ENCODE peak calls at places on chromosomes 12 and 14, in five cellular contexts. One of them, this sample, is unnamed.

GRCh38 chr12:46071769-46072624 is 81.6 kb upstream of the SCAF11 start:
- DNase-seq in AG09319: peak; percentile 16
- DNase-seq in GM10248: peak; percentile 68
- DNase-seq in astrocyte of the spinal cord: peak; percentile 64
- DNase-seq in HFFc6: peak; percentile 71
- DNase-seq in this sample: peak; percentile 73

GRCh38 chr12:105330283-105330937 is at the start of gene C12orf75:
- DNase-seq in astrocyte of the spinal cord: peak; percentile 77
- DNase-seq in GM10248: peak; percentile 94
- DNase-seq in AG09319: no peak
- DNase-seq in HFFc6: peak; percentile 78
- DNase-seq in this sample: peak; percentile 92

GRCh38 chr12:77995436-77996167 is 164.9 kb downstream of the NAV3 start:
- DNase-seq in GM10248: peak; percentile 28
- DNase-seq in AG09319: no peak
- DNase-seq in astrocyte of the spinal cord: peak; percentile 91
- DNase-seq in HFFc6: peak; percentile 83
- DNase-seq in this sample: no peak

GRCh38 chr12:12903642-12904609 is 12.6 kb downstream of the GPRC5A start:
- DNase-seq in GM10248: no peak
- DNase-seq in HFFc6: no peak
- DNase-seq in AG09319: no peak
- DNase-seq in astrocyte of the spinal cord: no peak
- DNase-seq in this sample: no peak

GRCh38 chr14:69093551-69094421 is 59.1 kb downstream of the DCAF5 start:
- DNase-seq in GM10248: no peak
- DNase-seq in HFFc6: peak; percentile 30
- DNase-seq in astrocyte of the spinal cord: peak; percentile 78
- DNase-seq in AG09319: no peak
- DNase-seq in this sample: no peak

GRCh38 chr12:94172973-94173372 is 24.6 kb downstream of the PLXNC1 start:
- DNase-seq in GM10248: no peak
- DNase-seq in AG09319: peak; percentile 83
- DNase-seq in HFFc6: peak; percentile 96
- DNase-seq in astrocyte of the spinal cord: peak; percentile 92
- DNase-seq in this sample: no peak

GRCh38 chr12:75816892-75817291 is 214.7 kb downstream of the PHLDA1 start:
- DNase-seq in AG09319: no peak
- DNase-seq in astrocyte of the spinal cord: peak; percentile 60
- DNase-seq in HFFc6: peak; percentile 87
- DNase-seq in GM10248: no peak
- DNase-seq in this sample: no peak

GRCh38 chr12:49969027-49969426 is 3.7 kb upstream of the AQP6 start:
- DNase-seq in HFFc6: no peak
- DNase-seq in astrocyte of the spinal cord: no peak
- DNase-seq in AG09319: no peak
- DNase-seq in GM10248: no peak
- DNase-seq in this sample: no peak

GRCh38 chr12:45010051-45010450 is 40.8 kb downstream of the DBX2 start:
- DNase-seq in HFFc6: no peak
- DNase-seq in AG09319: no peak
- DNase-seq in GM10248: no peak
- DNase-seq in astrocyte of the spinal cord: no peak
- DNase-seq in this sample: no peak

GRCh38 chr14:23118506-23119361 is at the start of gene CEBPE:
- DNase-seq in HFFc6: no peak
- DNase-seq in astrocyte of the spinal cord: no peak
- DNase-seq in GM10248: no peak
- DNase-seq in AG09319: no peak
- DNase-seq in this sample: no peak

GRCh38 chr12:54246011-54246641 is 33.8 kb downstream of the CBX5 start:
- DNase-seq in AG09319: no peak
- DNase-seq in astrocyte of the spinal cord: no peak
- DNase-seq in HFFc6: no peak
- DNase-seq in GM10248: no peak
- DNase-seq in this sample: no peak

GRCh38 chr12:2052861-2053674 is at the start of gene CACNA1C:
- DNase-seq in HFFc6: peak; percentile 49
- DNase-seq in GM10248: peak; percentile 35
- DNase-seq in astrocyte of the spinal cord: peak; percentile 52
- DNase-seq in AG09319: peak; percentile 34
- DNase-seq in this sample: peak; percentile 45
- TF ChIP-seq CTCF in HFFc6: peak; percentile 51
- TF ChIP-seq CTCF in GM10248: no peak
- TF ChIP-seq CTCF in astrocyte of the spinal cord: peak; percentile 35
- TF ChIP-seq CTCF in AG09319: peak; percentile 29
- TF ChIP-seq CTCF in this sample: no peak

DNA sequence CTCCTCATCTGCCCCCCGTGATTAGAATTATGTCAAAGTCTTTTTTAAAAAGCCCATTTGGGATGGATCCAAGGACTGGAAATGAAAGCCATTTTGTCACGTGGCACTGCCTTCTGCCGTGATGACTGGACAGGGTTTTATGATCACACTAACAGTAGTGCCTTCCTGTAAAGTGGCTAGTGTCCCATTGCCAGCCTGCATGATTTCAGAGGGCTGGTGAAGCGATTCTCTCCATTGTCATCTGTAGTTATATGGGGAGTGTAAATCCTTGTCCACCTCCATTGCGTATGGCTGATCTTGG is 37.6 kb downstream of the CFAP251 start:
- DNase-seq in GM10248: no peak
- DNase-seq in astrocyte of the spinal cord: no peak
- DNase-seq in HFFc6: no peak
- DNase-seq in AG09319: no peak
- DNase-seq in this sample: no peak
- TF ChIP-seq CTCF in GM10248: no peak
- TF ChIP-seq CTCF in astrocyte of the spinal cord: no peak
- TF ChIP-seq CTCF in HFFc6: peak; percentile 52
- TF ChIP-seq CTCF in AG09319: no peak
- TF ChIP-seq CTCF in this sample: no peak

GRCh38 chr14:75229923-75230792 is 48.5 kb upstream of the FOS start:
- DNase-seq in GM10248: peak; percentile 43
- DNase-seq in AG09319: no peak
- DNase-seq in astrocyte of the spinal cord: peak; percentile 10
- DNase-seq in HFFc6: peak; percentile 24
- DNase-seq in this sample: peak; percentile 79
- TF ChIP-seq CTCF in GM10248: no peak
- TF ChIP-seq CTCF in AG09319: no peak
- TF ChIP-seq CTCF in astrocyte of the spinal cord: no peak
- TF ChIP-seq CTCF in HFFc6: peak; percentile 62
- TF ChIP-seq CTCF in this sample: no peak

DNA sequence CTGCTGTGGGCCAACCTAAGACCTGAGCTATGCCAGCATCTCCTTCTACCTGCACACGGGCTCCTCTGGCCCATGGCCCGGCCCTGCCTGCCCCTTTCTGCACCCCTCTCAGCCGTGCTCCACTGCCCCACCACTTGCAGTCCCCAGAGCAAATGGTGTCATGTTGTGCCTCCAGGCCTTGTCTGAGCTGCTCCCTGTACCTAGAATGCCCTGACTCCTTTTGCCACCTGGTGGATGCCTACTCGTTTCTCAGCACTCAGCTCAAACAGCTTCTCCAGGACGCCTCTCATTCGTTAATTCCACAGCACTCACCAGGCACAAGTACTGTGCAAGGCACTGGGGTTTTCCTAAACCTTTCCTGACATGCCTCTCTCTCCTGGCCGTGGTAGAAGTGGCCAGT is 63.2 kb upstream of the PNMA1 start:
- DNase-seq in HFFc6: no peak
- DNase-seq in astrocyte of the spinal cord: no peak
- DNase-seq in AG09319: no peak
- DNase-seq in GM10248: no peak
- DNase-seq in this sample: no peak
- TF ChIP-seq CTCF in HFFc6: no peak
- TF ChIP-seq CTCF in astrocyte of the spinal cord: no peak
- TF ChIP-seq CTCF in AG09319: no peak
- TF ChIP-seq CTCF in GM10248: no peak
- TF ChIP-seq CTCF in this sample: no peak

DNA sequence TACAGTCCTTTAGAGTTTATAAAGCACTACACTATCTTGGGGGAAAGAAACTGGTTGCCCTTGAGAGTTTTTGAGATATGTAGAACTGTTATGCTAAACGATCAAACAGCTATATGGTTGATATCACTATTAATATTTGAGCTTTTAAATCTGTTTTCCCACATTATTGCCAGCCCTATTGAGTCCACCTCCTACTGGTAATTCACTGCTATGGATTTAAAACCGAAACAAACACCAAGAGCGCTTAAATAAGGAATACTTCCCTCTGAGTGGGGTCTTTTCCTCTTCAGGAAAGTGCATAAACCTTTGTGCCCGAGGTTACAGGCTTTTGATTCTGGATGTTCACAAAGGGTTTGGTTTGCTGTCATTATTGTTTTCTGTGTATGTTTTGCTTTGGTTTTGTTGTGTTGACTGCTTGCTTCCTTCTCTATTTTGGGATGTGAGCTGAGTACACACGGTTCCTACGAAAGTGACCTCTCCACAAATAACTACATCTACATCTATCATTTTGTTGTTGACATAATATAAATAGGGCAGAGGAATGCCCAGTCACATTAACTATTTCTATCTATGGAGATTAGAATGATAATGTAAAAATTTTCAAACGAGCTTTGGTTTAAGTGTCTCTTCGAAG is 44.8 kb downstream of the LGR5 start:
- DNase-seq in GM10248: no peak
- DNase-seq in astrocyte of the spinal cord: no peak
- DNase-seq in AG09319: no peak
- DNase-seq in HFFc6: no peak
- DNase-seq in this sample: no peak
- TF ChIP-seq CTCF in GM10248: no peak
- TF ChIP-seq CTCF in astrocyte of the spinal cord: no peak
- TF ChIP-seq CTCF in AG09319: no peak
- TF ChIP-seq CTCF in HFFc6: no peak
- TF ChIP-seq CTCF in this sample: no peak

DNA sequence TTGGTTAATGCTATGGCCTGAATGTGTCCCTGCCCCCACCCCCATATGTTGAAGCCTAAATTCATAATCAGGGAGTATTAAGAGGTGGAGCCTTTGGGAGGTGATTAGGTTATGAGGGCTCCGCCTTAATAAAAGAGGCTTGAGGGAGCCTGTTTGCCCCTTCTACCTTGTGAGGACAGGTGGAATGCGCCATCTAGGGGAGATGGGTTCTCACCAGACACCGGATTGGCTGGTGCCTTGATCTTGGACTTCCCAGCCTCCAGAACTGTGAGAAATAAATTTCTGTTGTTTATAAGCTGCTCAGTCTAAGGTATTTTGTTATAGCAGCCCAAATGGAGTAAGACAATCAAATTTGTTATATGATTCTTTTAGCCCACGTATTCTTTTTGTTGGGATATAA is 148.3 kb downstream of the PTCSC3 start:
- DNase-seq in GM10248: no peak
- DNase-seq in AG09319: no peak
- DNase-seq in HFFc6: no peak
- DNase-seq in astrocyte of the spinal cord: no peak
- DNase-seq in this sample: peak; percentile 43
- TF ChIP-seq CTCF in GM10248: no peak
- TF ChIP-seq CTCF in AG09319: no peak
- TF ChIP-seq CTCF in HFFc6: no peak
- TF ChIP-seq CTCF in astrocyte of the spinal cord: no peak
- TF ChIP-seq CTCF in this sample: no peak

DNA sequence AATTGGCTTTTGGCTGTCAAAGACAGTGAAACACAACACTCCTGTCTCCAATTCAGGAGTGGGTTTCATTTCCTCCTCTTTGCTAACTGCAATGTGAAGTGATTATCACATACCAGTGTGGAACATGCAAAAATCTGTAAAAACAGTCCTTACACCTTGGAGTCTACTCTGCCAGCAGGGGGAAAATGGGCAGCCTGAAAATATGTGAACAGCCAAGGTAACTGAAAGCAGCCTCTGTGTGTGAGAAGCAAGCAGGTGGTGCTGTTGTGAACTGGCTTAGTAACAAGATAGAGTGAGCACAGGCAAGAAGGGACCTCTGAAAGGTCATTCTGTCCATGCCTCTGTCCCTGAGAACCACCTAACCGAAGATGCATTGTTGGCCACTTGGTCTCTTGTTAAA is 6.0 kb downstream of the PRMT8 start:
- DNase-seq in GM10248: no peak
- DNase-seq in HFFc6: no peak
- DNase-seq in AG09319: no peak
- DNase-seq in astrocyte of the spinal cord: no peak
- DNase-seq in this sample: peak; percentile 6
- TF ChIP-seq CTCF in GM10248: no peak
- TF ChIP-seq CTCF in HFFc6: no peak
- TF ChIP-seq CTCF in AG09319: no peak
- TF ChIP-seq CTCF in astrocyte of the spinal cord: no peak
- TF ChIP-seq CTCF in this sample: no peak

This sample was measured in activated CD8-positive, alpha-beta T cell treated with anti-CD3 and anti-CD28 coated beads for 36 hours.